ENCODE peak calls at places on chromosomes 13 and 19, in five cellular contexts. K is IMR-90, T is A549, X is K562, R is GM12878. Q is an unnamed sample.

GRCh38 chr13:41562083-41562482 is 104.7 kb downstream of the RGCC start:
- DNase-seq in K (peak), T (no peak), X (no peak), R (no peak), Q (no peak)

GRCh38 chr13:90750021-90750420 is 597.5 kb upstream of the MIR17HG start:
- DNase-seq in K (no peak), T (no peak), X (no peak), R (no peak), Q (no peak)

GRCh38 chr19:13036366-13036976 is 41.2 kb downstream of the NFIX start:
- DNase-seq in K (peak), T (peak), X (peak), R (no peak), Q (no peak)

GRCh38 chr19:3275068-3275582 is 50.7 kb downstream of the CELF5 start:
- DNase-seq in K (no peak), T (peak), X (peak), R (no peak), Q (no peak)

GRCh38 chr13:49124693-49125304 is 95.3 kb upstream of the MLNR start:
- DNase-seq in K (no peak), T (no peak), X (no peak), R (no peak), Q (no peak)

GRCh38 chr13:32881074-32881791 is 135.0 kb upstream of the KL start:
- DNase-seq in K (peak), T (no peak), X (no peak), R (no peak), Q (no peak)

GRCh38 chr13:58018865-58019264 is 387.3 kb downstream of the PCDH17 start:
- DNase-seq in K (no peak), T (no peak), X (no peak), R (no peak), Q (no peak)

GRCh38 chr13:101917475-101917810 is 465.0 kb downstream of the ITGBL1 start:
- DNase-seq in K (no peak), T (no peak), X (no peak), R (no peak), Q (peak)

GRCh38 chr19:39380521-39381502 is 10.1 kb downstream of the PAF1 start:
- DNase-seq in K (no peak), T (no peak), X (no peak), R (no peak), Q (no peak)

GRCh38 chr13:36163809-36164308 is 32.7 kb upstream of the DCLK1 start:
- DNase-seq in K (peak), T (no peak), X (peak), R (no peak), Q (peak)

GRCh38 chr19:2273356-2274184 is 8.4 kb downstream of the PEAK3 start:
- DNase-seq in K (peak), T (peak), X (peak), R (peak), Q (peak)

GRCh38 chr19:56880592-56881190 is 40.2 kb upstream of the PEG3 start:
- DNase-seq in K (no peak), T (no peak), X (no peak), R (no peak), Q (no peak)

GRCh38 chr19:56885173-56885679 is 44.7 kb upstream of the PEG3 start:
- DNase-seq in K (no peak), T (no peak), X (no peak), R (no peak), Q (no peak)

DNA sequence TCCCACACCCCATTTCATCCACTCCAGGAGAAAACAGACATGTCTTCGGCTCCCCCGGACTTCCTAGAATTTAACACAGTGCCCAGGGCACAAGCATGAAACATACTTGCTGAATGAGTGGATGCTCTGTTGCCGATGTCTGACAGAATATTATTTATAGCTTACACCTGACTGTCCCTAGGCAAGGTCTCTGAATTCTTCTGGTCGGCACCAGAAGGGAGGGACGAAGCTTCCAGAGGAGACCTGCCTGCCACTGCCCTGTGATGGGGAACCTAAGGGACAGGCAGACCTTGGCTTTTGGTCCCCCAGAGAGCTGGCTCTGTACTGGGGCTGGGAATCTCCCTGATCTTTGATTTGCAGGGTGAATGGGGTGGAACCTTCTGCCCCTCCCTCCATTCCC is 44.0 kb upstream of the PEG3 start:
- DNase-seq in K (no peak), T (no peak), X (no peak), R (no peak), Q (no peak)
- TF ChIP-seq RCOR1 in K (no peak), T (no peak), X (no peak), R (no peak), Q (no peak)

DNA sequence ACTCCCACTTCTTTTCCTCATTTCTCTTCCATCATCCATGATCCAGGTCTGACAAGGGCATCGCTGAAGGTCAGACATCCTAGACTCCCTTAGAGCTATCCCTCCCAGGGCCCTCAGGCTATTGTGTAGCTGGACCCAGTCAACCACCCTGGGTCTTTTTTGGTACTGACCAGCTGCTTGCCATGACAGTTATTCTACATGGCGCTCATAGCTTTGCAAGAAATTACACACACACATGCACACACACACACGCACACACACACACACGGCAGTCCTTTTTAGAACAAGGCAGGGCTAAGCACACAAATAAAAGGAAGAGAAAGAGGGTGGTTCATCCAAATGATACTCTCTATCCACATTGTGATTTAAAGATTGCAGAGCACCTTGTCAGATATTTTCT is 18.3 kb downstream of the SIAH3 start:
- DNase-seq in K (no peak), T (no peak), X (no peak), R (no peak), Q (no peak)
- TF ChIP-seq RCOR1 in K (no peak), T (no peak), X (no peak), R (no peak), Q (no peak)

GRCh38 chr13:85575110-85575509 is 224.1 kb downstream of the SLITRK6 start:
- DNase-seq in K (no peak), T (no peak), X (no peak), R (no peak), Q (peak)
- TF ChIP-seq RCOR1 in K (no peak), T (no peak), X (no peak), R (no peak), Q (peak)

GRCh38 chr19:18764591-18765051 is 26.5 kb downstream of the COMP start:
- DNase-seq in K (no peak), T (no peak), X (no peak), R (no peak), Q (no peak)

GRCh38 chr19:18761531-18762110 is 29.5 kb downstream of the COMP start:
- DNase-seq in K (no peak), T (no peak), X (no peak), R (no peak), Q (no peak)

GRCh38 chr19:18765224-18765623 is 25.9 kb downstream of the COMP start:
- DNase-seq in K (no peak), T (no peak), X (no peak), R (no peak), Q (no peak)

GRCh38 chr19:18762125-18763023 is 28.7 kb downstream of the COMP start:
- DNase-seq in K (no peak), T (no peak), X (no peak), R (no peak), Q (peak)

GRCh38 chr19:18763674-18764590 is 27.2 kb downstream of the COMP start:
- DNase-seq in K (peak), T (no peak), X (peak), R (no peak), Q (peak)
- TF ChIP-seq RCOR1 in K (no peak), T (no peak), X (no peak), R (no peak), Q (peak)

GRCh38 chr13:53637971-53638547 is 609.4 kb downstream of the OLFM4 start:
- DNase-seq in K (no peak), T (no peak), X (no peak), R (no peak), Q (no peak)
- TF ChIP-seq RCOR1 in K (no peak), T (no peak), X (no peak), R (no peak), Q (no peak)

Q was measured in SK-N-SH.